ENCODE peak calls at places on chromosomes 16 and 17, in ten cellular contexts. One of them, this sample, is unnamed.

GRCh38 chr17:61444831-61445230 is 7.4 kb upstream of the TBX4 start:
- DNase-seq in fibroblast of pulmonary artery: no peak
- DNase-seq in left lung: no peak
- DNase-seq in right lobe of liver: no peak
- DNase-seq in A673: no peak
- DNase-seq in endodermal cell: peak
- DNase-seq in transverse colon: no peak
- DNase-seq in cardiac muscle cell: no peak
- DNase-seq in heart right ventricle: no peak
- DNase-seq in neural crest cell: no peak
- DNase-seq in this sample: no peak

GRCh38 chr16:68281368-68282063 is 17.2 kb downstream of the SLC7A6 start:
- DNase-seq in fibroblast of pulmonary artery: no peak
- DNase-seq in left lung: no peak
- DNase-seq in right lobe of liver: no peak
- DNase-seq in A673: no peak
- DNase-seq in endodermal cell: no peak
- DNase-seq in transverse colon: no peak
- DNase-seq in cardiac muscle cell: no peak
- DNase-seq in heart right ventricle: no peak
- DNase-seq in neural crest cell: no peak
- DNase-seq in this sample: no peak

GRCh38 chr17:45394913-45395568 is 37.6 kb downstream of the ARHGAP27 start:
- DNase-seq in fibroblast of pulmonary artery: peak
- DNase-seq in left lung: no peak
- DNase-seq in right lobe of liver: peak
- DNase-seq in A673: peak
- DNase-seq in endodermal cell: peak
- DNase-seq in transverse colon: peak
- DNase-seq in cardiac muscle cell: peak
- DNase-seq in heart right ventricle: peak
- DNase-seq in neural crest cell: peak
- DNase-seq in this sample: peak

GRCh38 chr16:35598696-35599332 is 2139.4 kb downstream of the TP53TG3F start:
- DNase-seq in fibroblast of pulmonary artery: no peak
- DNase-seq in left lung: no peak
- DNase-seq in right lobe of liver: no peak
- DNase-seq in A673: no peak
- DNase-seq in endodermal cell: no peak
- DNase-seq in transverse colon: no peak
- DNase-seq in cardiac muscle cell: no peak
- DNase-seq in heart right ventricle: no peak
- DNase-seq in neural crest cell: no peak
- DNase-seq in this sample: no peak

GRCh38 chr17:35498429-35499178 is 38.9 kb downstream of the SLFN12L start:
- DNase-seq in fibroblast of pulmonary artery: no peak
- DNase-seq in left lung: no peak
- DNase-seq in right lobe of liver: no peak
- DNase-seq in A673: no peak
- DNase-seq in endodermal cell: no peak
- DNase-seq in transverse colon: no peak
- DNase-seq in cardiac muscle cell: no peak
- DNase-seq in heart right ventricle: no peak
- DNase-seq in neural crest cell: no peak
- DNase-seq in this sample: no peak

GRCh38 chr17:7929158-7930029 is at the start of gene KCNAB3:
- DNase-seq in fibroblast of pulmonary artery: peak
- DNase-seq in left lung: peak
- DNase-seq in right lobe of liver: no peak
- DNase-seq in A673: peak
- DNase-seq in endodermal cell: peak
- DNase-seq in transverse colon: peak
- DNase-seq in cardiac muscle cell: peak
- DNase-seq in heart right ventricle: peak
- DNase-seq in neural crest cell: peak
- DNase-seq in this sample: peak

GRCh38 chr17:55444471-55445441 is 23.1 kb upstream of the MMD start:
- DNase-seq in fibroblast of pulmonary artery: peak
- DNase-seq in left lung: no peak
- DNase-seq in right lobe of liver: no peak
- DNase-seq in A673: no peak
- DNase-seq in endodermal cell: no peak
- DNase-seq in transverse colon: no peak
- DNase-seq in cardiac muscle cell: no peak
- DNase-seq in heart right ventricle: no peak
- DNase-seq in neural crest cell: no peak
- DNase-seq in this sample: no peak

GRCh38 chr17:76081295-76082210 is 2.6 kb downstream of the ZACN start:
- DNase-seq in fibroblast of pulmonary artery: no peak
- DNase-seq in left lung: no peak
- DNase-seq in right lobe of liver: peak
- DNase-seq in A673: no peak
- DNase-seq in endodermal cell: no peak
- DNase-seq in transverse colon: no peak
- DNase-seq in cardiac muscle cell: no peak
- DNase-seq in heart right ventricle: no peak
- DNase-seq in neural crest cell: no peak
- DNase-seq in this sample: no peak

GRCh38 chr17:61221181-61221580 is 178.5 kb upstream of the TBX2 start:
- DNase-seq in fibroblast of pulmonary artery: no peak
- DNase-seq in left lung: no peak
- DNase-seq in right lobe of liver: no peak
- DNase-seq in A673: no peak
- DNase-seq in endodermal cell: no peak
- DNase-seq in transverse colon: no peak
- DNase-seq in cardiac muscle cell: no peak
- DNase-seq in heart right ventricle: no peak
- DNase-seq in neural crest cell: no peak
- DNase-seq in this sample: no peak

GRCh38 chr16:22206847-22207714 is 1.0 kb downstream of the EEF2K start:
- DNase-seq in fibroblast of pulmonary artery: peak
- DNase-seq in left lung: peak
- DNase-seq in right lobe of liver: peak
- DNase-seq in A673: peak
- DNase-seq in endodermal cell: peak
- DNase-seq in transverse colon: peak
- DNase-seq in cardiac muscle cell: peak
- DNase-seq in heart right ventricle: peak
- DNase-seq in neural crest cell: no peak
- DNase-seq in this sample: peak

GRCh38 chr16:85654251-85655115 is 34.3 kb downstream of the GINS2 start:
- DNase-seq in fibroblast of pulmonary artery: no peak
- DNase-seq in left lung: no peak
- DNase-seq in right lobe of liver: peak
- DNase-seq in A673: no peak
- DNase-seq in endodermal cell: no peak
- DNase-seq in transverse colon: no peak
- DNase-seq in cardiac muscle cell: no peak
- DNase-seq in heart right ventricle: peak
- DNase-seq in neural crest cell: no peak
- DNase-seq in this sample: no peak

GRCh38 chr17:48294989-48295892 is 134.8 kb downstream of the SKAP1 start:
- DNase-seq in fibroblast of pulmonary artery: peak
- DNase-seq in left lung: no peak
- DNase-seq in right lobe of liver: no peak
- DNase-seq in A673: peak
- DNase-seq in endodermal cell: no peak
- DNase-seq in transverse colon: no peak
- DNase-seq in cardiac muscle cell: no peak
- DNase-seq in heart right ventricle: no peak
- DNase-seq in neural crest cell: no peak
- DNase-seq in this sample: no peak

GRCh38 chr17:77728022-77728671 is 230.4 kb upstream of the TNRC6C start:
- DNase-seq in fibroblast of pulmonary artery: no peak
- DNase-seq in left lung: no peak
- DNase-seq in right lobe of liver: no peak
- DNase-seq in A673: peak
- DNase-seq in endodermal cell: peak
- DNase-seq in transverse colon: no peak
- DNase-seq in cardiac muscle cell: no peak
- DNase-seq in heart right ventricle: peak
- DNase-seq in neural crest cell: no peak
- DNase-seq in this sample: no peak
- TF ChIP-seq CTCF in fibroblast of pulmonary artery: no peak
- TF ChIP-seq CTCF in left lung: no peak
- TF ChIP-seq CTCF in right lobe of liver: no peak
- TF ChIP-seq CTCF in A673: peak
- TF ChIP-seq CTCF in endodermal cell: peak
- TF ChIP-seq CTCF in transverse colon: no peak
- TF ChIP-seq CTCF in cardiac muscle cell: peak
- TF ChIP-seq CTCF in heart right ventricle: peak
- TF ChIP-seq CTCF in neural crest cell: peak
- TF ChIP-seq CTCF in this sample: peak

DNA sequence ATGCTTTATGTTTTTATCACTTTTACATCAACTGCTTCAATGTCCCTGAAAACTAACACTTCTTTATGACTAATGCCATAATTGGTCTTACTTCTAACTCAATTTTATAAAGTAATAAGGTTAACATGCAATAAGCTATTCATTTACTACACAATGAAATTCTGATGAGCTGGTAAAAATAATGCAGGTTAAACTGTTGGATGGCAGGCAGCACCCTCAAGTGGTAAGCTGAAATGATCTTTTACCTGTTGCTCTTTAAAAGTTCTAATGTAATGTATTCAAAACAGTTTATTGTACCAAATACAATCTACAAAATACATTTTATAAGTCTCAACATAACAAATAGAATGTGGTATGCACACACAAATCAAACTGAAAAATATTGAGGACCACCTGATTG is 1280.3 kb downstream of the CDH8 start:
- DNase-seq in fibroblast of pulmonary artery: no peak
- DNase-seq in left lung: no peak
- DNase-seq in right lobe of liver: no peak
- DNase-seq in A673: no peak
- DNase-seq in endodermal cell: no peak
- DNase-seq in transverse colon: no peak
- DNase-seq in cardiac muscle cell: peak
- DNase-seq in heart right ventricle: no peak
- DNase-seq in neural crest cell: no peak
- DNase-seq in this sample: no peak
- TF ChIP-seq CTCF in fibroblast of pulmonary artery: no peak
- TF ChIP-seq CTCF in left lung: no peak
- TF ChIP-seq CTCF in right lobe of liver: no peak
- TF ChIP-seq CTCF in A673: no peak
- TF ChIP-seq CTCF in endodermal cell: peak
- TF ChIP-seq CTCF in transverse colon: no peak
- TF ChIP-seq CTCF in cardiac muscle cell: no peak
- TF ChIP-seq CTCF in heart right ventricle: peak
- TF ChIP-seq CTCF in neural crest cell: no peak
- TF ChIP-seq CTCF in this sample: peak

DNA sequence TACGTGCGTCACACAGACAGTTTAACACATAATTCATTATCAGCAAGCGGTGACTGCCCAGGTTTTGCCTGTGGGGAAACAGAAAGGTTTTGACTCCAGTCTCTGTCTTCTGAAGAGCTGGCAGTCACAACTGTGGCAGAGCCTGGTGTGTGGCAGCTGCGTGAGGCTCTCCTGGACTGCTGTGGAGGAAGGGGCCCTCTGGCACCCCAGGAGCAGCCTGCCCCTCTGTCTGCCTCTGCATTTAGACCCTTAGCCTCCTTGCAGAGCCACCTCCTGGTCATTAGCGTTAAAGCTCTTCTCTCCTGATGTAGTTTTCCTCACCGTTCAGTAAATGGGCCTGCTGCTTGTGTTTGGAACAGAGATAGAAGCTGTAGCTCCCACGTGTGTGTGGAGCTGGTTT is 10.9 kb downstream of the RAB40C start:
- DNase-seq in fibroblast of pulmonary artery: peak
- DNase-seq in left lung: no peak
- DNase-seq in right lobe of liver: no peak
- DNase-seq in A673: no peak
- DNase-seq in endodermal cell: peak
- DNase-seq in transverse colon: no peak
- DNase-seq in cardiac muscle cell: no peak
- DNase-seq in heart right ventricle: no peak
- DNase-seq in neural crest cell: no peak
- DNase-seq in this sample: no peak
- TF ChIP-seq CTCF in fibroblast of pulmonary artery: peak
- TF ChIP-seq CTCF in left lung: no peak
- TF ChIP-seq CTCF in right lobe of liver: no peak
- TF ChIP-seq CTCF in A673: peak
- TF ChIP-seq CTCF in endodermal cell: peak
- TF ChIP-seq CTCF in transverse colon: no peak
- TF ChIP-seq CTCF in cardiac muscle cell: peak
- TF ChIP-seq CTCF in heart right ventricle: no peak
- TF ChIP-seq CTCF in neural crest cell: peak
- TF ChIP-seq CTCF in this sample: peak

DNA sequence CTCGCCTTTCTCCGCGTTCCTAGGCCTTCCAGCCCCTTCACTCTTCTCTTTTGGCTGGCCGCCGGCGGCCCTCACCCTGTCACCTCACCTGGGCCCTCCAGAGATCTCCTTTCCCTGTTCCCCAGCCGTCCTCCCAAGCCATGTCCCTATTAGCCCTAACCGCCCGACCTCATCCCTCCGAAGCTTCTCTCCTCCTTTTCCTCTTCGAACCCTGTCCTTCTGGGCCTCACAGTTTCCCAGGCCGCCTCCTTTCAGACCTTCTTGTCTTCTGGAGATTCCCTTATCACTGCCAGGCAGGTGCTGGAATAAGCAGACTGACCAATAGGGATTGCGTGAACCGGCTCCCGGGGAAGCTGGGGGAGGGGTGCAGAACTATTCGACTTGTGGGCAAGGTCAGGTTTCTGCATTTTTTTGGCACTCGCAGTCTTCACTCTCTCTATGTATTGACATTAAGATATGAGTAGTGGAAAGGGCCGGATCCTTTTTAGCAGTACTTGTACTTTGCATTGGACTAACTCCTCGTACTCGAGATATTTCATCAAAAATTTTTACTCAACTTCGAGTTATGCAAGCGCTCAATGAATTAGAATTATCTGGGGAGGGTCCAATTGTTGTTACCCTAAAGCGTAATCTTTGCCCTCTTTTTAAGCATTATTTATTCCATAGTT is 689 bp downstream of the RHOT1 start:
- DNase-seq in fibroblast of pulmonary artery: peak
- DNase-seq in left lung: peak
- DNase-seq in right lobe of liver: peak
- DNase-seq in A673: peak
- DNase-seq in endodermal cell: peak
- DNase-seq in transverse colon: peak
- DNase-seq in cardiac muscle cell: peak
- DNase-seq in heart right ventricle: peak
- DNase-seq in neural crest cell: peak
- DNase-seq in this sample: no peak
- TF ChIP-seq CTCF in fibroblast of pulmonary artery: no peak
- TF ChIP-seq CTCF in left lung: no peak
- TF ChIP-seq CTCF in right lobe of liver: no peak
- TF ChIP-seq CTCF in A673: no peak
- TF ChIP-seq CTCF in endodermal cell: no peak
- TF ChIP-seq CTCF in transverse colon: no peak
- TF ChIP-seq CTCF in cardiac muscle cell: no peak
- TF ChIP-seq CTCF in heart right ventricle: no peak
- TF ChIP-seq CTCF in neural crest cell: no peak
- TF ChIP-seq CTCF in this sample: no peak

This sample was measured in D721Med.